ENCODE peak calls at places on chromosomes 16 and 17, in six cellular contexts. One of them, this sample, is unnamed.

GRCh38 chr16:47254771-47255170 is 111.0 kb upstream of the NETO2 start:
- DNase-seq in brain microvascular endothelial cell: no peak
- DNase-seq in neural progenitor cell: no peak
- DNase-seq in stomach: no peak
- DNase-seq in body of pancreas: no peak
- DNase-seq in heart right ventricle: no peak
- DNase-seq in this sample: no peak

GRCh38 chr16:58661199-58661830 is 23.3 kb downstream of the SLC38A7 start:
- DNase-seq in brain microvascular endothelial cell: peak; percentile 91
- DNase-seq in neural progenitor cell: peak; percentile 79
- DNase-seq in stomach: peak; percentile 41
- DNase-seq in body of pancreas: peak; percentile 80
- DNase-seq in heart right ventricle: peak; percentile 49
- DNase-seq in this sample: peak; percentile 57

GRCh38 chr17:17758443-17758842 is 77.2 kb downstream of the RAI1 start:
- DNase-seq in brain microvascular endothelial cell: no peak
- DNase-seq in neural progenitor cell: no peak
- DNase-seq in stomach: no peak
- DNase-seq in body of pancreas: peak; percentile 31
- DNase-seq in heart right ventricle: no peak
- DNase-seq in this sample: no peak

GRCh38 chr17:47897561-47897960 is 1.5 kb downstream of the SP2 start:
- DNase-seq in brain microvascular endothelial cell: no peak
- DNase-seq in neural progenitor cell: no peak
- DNase-seq in stomach: no peak
- DNase-seq in body of pancreas: no peak
- DNase-seq in heart right ventricle: no peak
- DNase-seq in this sample: no peak

GRCh38 chr17:31254654-31255053 is 42.4 kb downstream of the OMG start:
- DNase-seq in brain microvascular endothelial cell: no peak
- DNase-seq in neural progenitor cell: no peak
- DNase-seq in stomach: no peak
- DNase-seq in body of pancreas: no peak
- DNase-seq in heart right ventricle: no peak
- DNase-seq in this sample: no peak

GRCh38 chr17:29212681-29213121 is 32.5 kb upstream of the MYO18A start:
- DNase-seq in brain microvascular endothelial cell: no peak
- DNase-seq in neural progenitor cell: no peak
- DNase-seq in stomach: no peak
- DNase-seq in body of pancreas: no peak
- DNase-seq in heart right ventricle: no peak
- DNase-seq in this sample: no peak

GRCh38 chr16:80887062-80887461 is 82.7 kb upstream of the CDYL2 start:
- DNase-seq in brain microvascular endothelial cell: no peak
- DNase-seq in neural progenitor cell: no peak
- DNase-seq in stomach: no peak
- DNase-seq in body of pancreas: no peak
- DNase-seq in heart right ventricle: no peak
- DNase-seq in this sample: no peak

GRCh38 chr16:85464342-85465305 is 148.5 kb upstream of the GSE1 start:
- DNase-seq in brain microvascular endothelial cell: no peak
- DNase-seq in neural progenitor cell: no peak
- DNase-seq in stomach: no peak
- DNase-seq in body of pancreas: no peak
- DNase-seq in heart right ventricle: no peak
- DNase-seq in this sample: no peak

GRCh38 chr16:58474296-58474695 is 25.6 kb upstream of the NDRG4 start:
- DNase-seq in brain microvascular endothelial cell: no peak
- DNase-seq in neural progenitor cell: no peak
- DNase-seq in stomach: no peak
- DNase-seq in body of pancreas: no peak
- DNase-seq in heart right ventricle: no peak
- DNase-seq in this sample: no peak

GRCh38 chr16:60929-61878 is 7.6 kb downstream of the SNRNP25 start:
- DNase-seq in brain microvascular endothelial cell: no peak
- DNase-seq in neural progenitor cell: no peak
- DNase-seq in stomach: no peak
- DNase-seq in body of pancreas: no peak
- DNase-seq in heart right ventricle: no peak
- DNase-seq in this sample: no peak

GRCh38 chr17:31696184-31696602 is 162.9 kb downstream of the COPRS start:
- DNase-seq in brain microvascular endothelial cell: peak; percentile 53
- DNase-seq in neural progenitor cell: peak; percentile 94
- DNase-seq in stomach: peak; percentile 74
- DNase-seq in body of pancreas: peak; percentile 70
- DNase-seq in heart right ventricle: peak; percentile 82
- DNase-seq in this sample: peak; percentile 5

GRCh38 chr16:66326995-66327513 is 39.4 kb upstream of the CDH5 start:
- DNase-seq in brain microvascular endothelial cell: no peak
- DNase-seq in neural progenitor cell: no peak
- DNase-seq in stomach: no peak
- DNase-seq in body of pancreas: peak; percentile 69
- DNase-seq in heart right ventricle: no peak
- DNase-seq in this sample: no peak

GRCh38 chr16:19085679-19086200 is 18.3 kb downstream of the COQ7 start:
- DNase-seq in brain microvascular endothelial cell: peak; percentile 40
- DNase-seq in neural progenitor cell: no peak
- DNase-seq in stomach: peak; percentile 49
- DNase-seq in body of pancreas: peak; percentile 18
- DNase-seq in heart right ventricle: no peak
- DNase-seq in this sample: no peak

GRCh38 chr17:60169921-60170817 is 20.4 kb downstream of the CA4 start:
- DNase-seq in brain microvascular endothelial cell: no peak
- DNase-seq in neural progenitor cell: no peak
- DNase-seq in stomach: no peak
- DNase-seq in body of pancreas: no peak
- DNase-seq in heart right ventricle: peak; percentile 73
- DNase-seq in this sample: no peak

GRCh38 chr17:73909156-73909555 is 264.9 kb upstream of the SDK2 start:
- DNase-seq in brain microvascular endothelial cell: no peak
- DNase-seq in neural progenitor cell: no peak
- DNase-seq in stomach: no peak
- DNase-seq in body of pancreas: no peak
- DNase-seq in heart right ventricle: no peak
- DNase-seq in this sample: no peak

GRCh38 chr16:72834499-72834898 is 213.4 kb downstream of the ZFHX3 start:
- DNase-seq in brain microvascular endothelial cell: no peak
- DNase-seq in neural progenitor cell: no peak
- DNase-seq in stomach: no peak
- DNase-seq in body of pancreas: no peak
- DNase-seq in heart right ventricle: no peak
- DNase-seq in this sample: no peak

GRCh38 chr16:72836181-72836580 is 211.7 kb downstream of the ZFHX3 start:
- DNase-seq in brain microvascular endothelial cell: no peak
- DNase-seq in neural progenitor cell: no peak
- DNase-seq in stomach: no peak
- DNase-seq in body of pancreas: peak; percentile 30
- DNase-seq in heart right ventricle: no peak
- DNase-seq in this sample: no peak

GRCh38 chr16:72833491-72833890 is 214.4 kb downstream of the ZFHX3 start:
- DNase-seq in brain microvascular endothelial cell: no peak
- DNase-seq in neural progenitor cell: no peak
- DNase-seq in stomach: no peak
- DNase-seq in body of pancreas: no peak
- DNase-seq in heart right ventricle: no peak
- DNase-seq in this sample: no peak

GRCh38 chr16:72833969-72834368 is 214.0 kb downstream of the ZFHX3 start:
- DNase-seq in brain microvascular endothelial cell: no peak
- DNase-seq in neural progenitor cell: no peak
- DNase-seq in stomach: no peak
- DNase-seq in body of pancreas: no peak
- DNase-seq in heart right ventricle: no peak
- DNase-seq in this sample: no peak

DNA sequence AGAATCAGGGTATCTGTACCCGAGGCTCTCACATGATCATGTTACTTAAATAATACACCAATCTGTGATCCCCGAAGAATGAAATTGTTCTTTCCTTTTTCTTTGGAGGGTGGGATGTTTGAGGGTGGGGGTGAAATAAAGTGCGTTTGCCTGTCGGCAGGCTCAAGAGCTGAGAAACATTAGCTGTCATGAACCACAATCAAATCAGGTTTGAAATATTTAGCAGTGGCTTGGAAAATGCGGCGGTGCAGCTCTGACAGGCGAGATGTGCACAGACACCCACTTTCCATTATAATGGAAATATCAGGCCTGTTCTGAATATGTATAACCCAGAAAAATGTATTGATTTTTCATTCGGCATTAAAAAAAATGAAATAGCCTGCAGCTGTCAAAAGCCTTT is 212.9 kb downstream of the ZFHX3 start:
- DNase-seq in brain microvascular endothelial cell: no peak
- DNase-seq in neural progenitor cell: no peak
- DNase-seq in stomach: no peak
- DNase-seq in body of pancreas: no peak
- DNase-seq in heart right ventricle: no peak
- DNase-seq in this sample: no peak
- H3K36me3 ChIP-seq in brain microvascular endothelial cell: no peaks in the 10 kb centered on the region
- H3K36me3 ChIP-seq in neural progenitor cell: no peaks in the 10 kb centered on the region
- H3K36me3 ChIP-seq in stomach: peaks cover under 1% of the 10 kb centered on the region
- H3K36me3 ChIP-seq in body of pancreas: no peaks in the 10 kb centered on the region
- H3K36me3 ChIP-seq in heart right ventricle: no peaks in the 10 kb centered on the region
- H3K36me3 ChIP-seq in this sample: no peaks in the 10 kb centered on the region

DNA sequence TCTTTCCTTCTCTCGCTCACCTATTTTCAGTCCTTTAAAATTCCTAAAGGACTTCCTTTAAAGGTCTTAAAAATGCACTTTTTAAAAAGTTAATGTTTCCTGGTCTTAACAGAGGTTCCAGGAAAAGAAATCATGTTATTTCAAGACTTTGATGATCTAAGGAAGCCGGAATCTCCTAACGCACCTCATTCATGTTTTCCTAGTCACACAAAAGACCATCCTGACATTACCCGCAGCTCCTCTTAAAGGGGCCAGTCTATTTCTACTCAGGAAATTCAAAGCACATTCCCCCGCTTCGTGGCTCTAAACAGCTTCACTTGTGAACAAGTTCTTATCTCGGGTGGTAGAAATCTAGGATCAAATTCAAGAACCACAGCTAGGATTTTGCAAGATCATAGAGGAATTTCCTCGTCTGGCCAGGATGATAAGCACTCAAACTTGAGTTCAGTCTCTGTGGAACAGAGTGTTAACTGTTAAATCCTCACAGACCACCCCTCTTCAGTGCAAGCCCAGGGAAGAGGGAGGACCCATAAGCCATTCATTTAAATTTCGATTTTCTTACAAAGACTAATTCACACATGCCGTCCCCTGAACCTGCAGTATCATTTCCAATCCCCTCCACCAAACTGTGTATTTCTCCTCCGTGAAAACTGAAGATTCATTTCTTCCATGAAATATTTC is 137.1 kb upstream of the AXIN2 start:
- DNase-seq in brain microvascular endothelial cell: peak; percentile 82
- DNase-seq in neural progenitor cell: peak; percentile 46
- DNase-seq in stomach: no peak
- DNase-seq in body of pancreas: peak; percentile 14
- DNase-seq in heart right ventricle: no peak
- DNase-seq in this sample: no peak
- H3K4me3 ChIP-seq in brain microvascular endothelial cell: peak overlapping the region; percentile 18
- H3K4me3 ChIP-seq in neural progenitor cell: peak overlapping the region; percentile 26
- H3K4me3 ChIP-seq in stomach: no peak overlapping the region
- H3K4me3 ChIP-seq in body of pancreas: no peak overlapping the region
- H3K4me3 ChIP-seq in heart right ventricle: no peak overlapping the region
- H3K4me3 ChIP-seq in this sample: no peak overlapping the region

DNA sequence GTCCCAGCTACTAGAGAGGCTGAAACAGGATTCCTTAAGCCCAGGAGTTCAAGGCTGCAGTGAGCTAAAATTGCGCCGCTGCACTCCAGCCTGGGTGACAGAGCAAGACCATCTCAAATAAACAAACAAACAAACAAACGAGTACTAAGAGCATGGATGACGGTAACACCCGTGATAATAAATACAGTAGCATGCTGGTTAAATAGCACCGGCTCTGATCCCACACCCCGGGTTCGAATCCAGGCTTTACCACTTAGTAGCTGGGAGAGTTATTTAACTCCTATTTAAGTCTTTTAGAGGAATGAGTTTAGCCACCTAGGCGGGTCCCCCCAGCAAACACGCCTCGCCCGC is 302 bp upstream of the METTL22 start:
- DNase-seq in brain microvascular endothelial cell: no peak
- DNase-seq in neural progenitor cell: no peak
- DNase-seq in stomach: no peak
- DNase-seq in body of pancreas: no peak
- DNase-seq in heart right ventricle: no peak
- DNase-seq in this sample: no peak
- H3K27ac ChIP-seq in brain microvascular endothelial cell: no peak overlapping the region
- H3K27ac ChIP-seq in neural progenitor cell: no peak overlapping the region
- H3K27ac ChIP-seq in stomach: peak overlapping the region; percentile 88
- H3K27ac ChIP-seq in body of pancreas: peak overlapping the region; percentile 81
- H3K27ac ChIP-seq in heart right ventricle: peak overlapping the region; percentile 89
- H3K27ac ChIP-seq in this sample: no peak overlapping the region

GRCh38 chr16:70490261-70490660 is 33.1 kb downstream of the COG4 start:
- DNase-seq in brain microvascular endothelial cell: no peak
- DNase-seq in neural progenitor cell: no peak
- DNase-seq in stomach: no peak
- DNase-seq in body of pancreas: peak; percentile 30
- DNase-seq in heart right ventricle: no peak
- DNase-seq in this sample: no peak
- H3K36me3 ChIP-seq in brain microvascular endothelial cell: peaks cover 4% of the 10 kb centered on the region
- H3K36me3 ChIP-seq in neural progenitor cell: no peaks in the 10 kb centered on the region
- H3K36me3 ChIP-seq in stomach: peaks cover 97% of the 10 kb centered on the region
- H3K36me3 ChIP-seq in body of pancreas: peaks cover 2% of the 10 kb centered on the region
- H3K36me3 ChIP-seq in heart right ventricle: no peaks in the 10 kb centered on the region
- H3K36me3 ChIP-seq in this sample: peaks cover 2% of the 10 kb centered on the region

GRCh38 chr17:49646391-49647255 is 31.3 kb downstream of the SPOP start:
- DNase-seq in brain microvascular endothelial cell: peak; percentile 83
- DNase-seq in neural progenitor cell: no peak
- DNase-seq in stomach: no peak
- DNase-seq in body of pancreas: peak; percentile 10
- DNase-seq in heart right ventricle: no peak
- DNase-seq in this sample: no peak
- H3K4me3 ChIP-seq in brain microvascular endothelial cell: peak overlapping the region; percentile 24
- H3K4me3 ChIP-seq in neural progenitor cell: no peak overlapping the region
- H3K4me3 ChIP-seq in stomach: no peak overlapping the region
- H3K4me3 ChIP-seq in body of pancreas: no peak overlapping the region
- H3K4me3 ChIP-seq in heart right ventricle: no peak overlapping the region
- H3K4me3 ChIP-seq in this sample: no peak overlapping the region

GRCh38 chr17:7177954-7178477 is 1.2 kb downstream of the ASGR1 start:
- DNase-seq in brain microvascular endothelial cell: no peak
- DNase-seq in neural progenitor cell: peak; percentile 51
- DNase-seq in stomach: no peak
- DNase-seq in body of pancreas: peak; percentile 13
- DNase-seq in heart right ventricle: peak; percentile 30
- DNase-seq in this sample: no peak
- H3K27ac ChIP-seq in brain microvascular endothelial cell: no peak overlapping the region
- H3K27ac ChIP-seq in neural progenitor cell: no peak overlapping the region
- H3K27ac ChIP-seq in stomach: no peak overlapping the region
- H3K27ac ChIP-seq in body of pancreas: no peak overlapping the region
- H3K27ac ChIP-seq in heart right ventricle: no peak overlapping the region
- H3K27ac ChIP-seq in this sample: no peak overlapping the region